ENCODE peak calls at places on chromosomes 6 and 20, in eight cellular contexts. H is colonic mucosa; M is progenitor cell of endocrine pancreas; R is adrenal gland; X is cardiac muscle cell; J is CD4-positive, alpha-beta T cell; D is HFFc6; V is astrocyte of the spinal cord. B is an unnamed sample.

GRCh38 chr20:5691918-5692618 is 58.1 kb upstream of the SHLD1 start:
- DNase-seq in M (no peak), V (no peak), H (no peak), J (no peak), X (no peak), D (no peak), R (no peak), B (no peak)

GRCh38 chr6:26420607-26421235 is 18.6 kb downstream of the BTN3A1 start:
- DNase-seq in H (peak), V (peak), J (no peak), M (no peak), X (peak), R (peak), D (peak), B (peak)

GRCh38 chr6:154159126-154159525 is 120.1 kb downstream of the OPRM1 start:
- DNase-seq in X (no peak), J (no peak), H (no peak), V (no peak), D (no peak), R (no peak), M (no peak), B (no peak)

GRCh38 chr20:4956200-4956810 is 45.0 kb downstream of the SLC23A2 start:
- DNase-seq in V (peak), H (no peak), X (peak), D (peak), R (no peak), M (no peak), J (no peak), B (no peak)

GRCh38 chr6:13863699-13864155 is 49.4 kb upstream of the MCUR1 start:
- DNase-seq in R (no peak), H (no peak), M (no peak), V (no peak), J (no peak), X (no peak), D (no peak), B (no peak)

GRCh38 chr6:80541186-80541585 is 434.7 kb downstream of the BCKDHB start:
- DNase-seq in X (no peak), M (no peak), D (peak), H (no peak), R (no peak), V (peak), J (no peak), B (no peak)

GRCh38 chr6:100257661-100258395 is 206.9 kb downstream of the SIM1 start:
- DNase-seq in R (no peak), D (peak), J (no peak), M (no peak), H (no peak), V (peak), X (no peak), B (no peak)

GRCh38 chr20:4046926-4047325 is 31.6 kb upstream of the RNF24 start:
- DNase-seq in D (no peak), H (no peak), V (no peak), R (no peak), X (no peak), J (no peak), M (no peak), B (no peak)

GRCh38 chr6:147615659-147616456 is 107.4 kb downstream of the SAMD5 start:
- DNase-seq in M (no peak), V (peak), D (no peak), H (no peak), R (no peak), J (no peak), X (no peak), B (no peak)

GRCh38 chr6:16006681-16007080 is 122.2 kb upstream of the MYLIP start:
- DNase-seq in M (no peak), V (no peak), X (no peak), H (no peak), J (no peak), R (no peak), D (no peak), B (no peak)

GRCh38 chr6:133890941-133891813 is 2.3 kb downstream of the TCF21 start:
- DNase-seq in J (no peak), X (peak), M (no peak), D (no peak), H (peak), R (peak), V (peak), B (peak)

GRCh38 chr6:98847767-98848538 is 13.6 kb downstream of the POU3F2 start:
- DNase-seq in X (peak), H (no peak), V (no peak), M (no peak), D (no peak), R (no peak), J (no peak), B (no peak)

GRCh38 chr6:42674780-42675179 is 47.6 kb downstream of the PRPH2 start:
- DNase-seq in V (no peak), X (no peak), H (no peak), R (no peak), J (no peak), M (no peak), D (no peak), B (no peak)

GRCh38 chr6:54282186-54282585 is 26.1 kb upstream of the TINAG start:
- DNase-seq in V (peak), D (peak), R (no peak), H (no peak), X (no peak), M (no peak), J (no peak), B (no peak)

GRCh38 chr6:26230336-26230735 is 134.7 kb upstream of the BTN3A2 start:
- DNase-seq in M (no peak), D (no peak), V (no peak), R (no peak), J (no peak), H (no peak), X (no peak), B (no peak)

GRCh38 chr20:48789781-48790544 is 37.8 kb downstream of the PREX1 start:
- DNase-seq in J (no peak), M (no peak), X (no peak), R (no peak), D (no peak), H (no peak), V (no peak), B (no peak)

GRCh38 chr20:41231136-41231535 is 86.4 kb downstream of the ZHX3 start:
- DNase-seq in H (no peak), D (no peak), M (no peak), R (no peak), X (no peak), J (no peak), V (no peak), B (no peak)

GRCh38 chr20:20699144-20699543 is 13.3 kb downstream of the RALGAPA2 start:
- DNase-seq in H (no peak), M (no peak), X (no peak), D (no peak), R (no peak), V (peak), J (no peak), B (no peak)

GRCh38 chr6:128725271-128726233 is 157.4 kb upstream of the LAMA2 start:
- DNase-seq in M (peak), D (peak), H (no peak), R (peak), J (no peak), X (peak), V (peak), B (peak)

GRCh38 chr6:42963855-42964605 is 3.5 kb downstream of the GNMT start:
- DNase-seq in M (no peak), J (no peak), R (peak), V (peak), X (peak), H (peak), D (peak), B (peak)

GRCh38 chr6:68343901-68344300 is 291.2 kb upstream of the ADGRB3 start:
- DNase-seq in H (no peak), M (no peak), R (peak), D (no peak), J (no peak), V (peak), X (peak), B (peak)

GRCh38 chr20:51417745-51418529 is 124.6 kb downstream of the NFATC2 start:
- DNase-seq in X (no peak), J (no peak), D (no peak), H (no peak), V (no peak), R (no peak), M (no peak), B (no peak)

GRCh38 chr6:16921399-16922110 is 160.3 kb upstream of the ATXN1 start:
- DNase-seq in H (no peak), V (no peak), X (no peak), R (no peak), D (no peak), J (no peak), M (no peak), B (no peak)

GRCh38 chr6:144215932-144216667 is 65.8 kb downstream of the STX11 start:
- DNase-seq in J (peak), H (peak), V (peak), D (peak), R (peak), X (peak), M (peak), B (peak)
- TF ChIP-seq CTCF in J (peak), H (peak), V (peak), D (peak), R (peak), X (peak), M (peak), B (peak)

DNA sequence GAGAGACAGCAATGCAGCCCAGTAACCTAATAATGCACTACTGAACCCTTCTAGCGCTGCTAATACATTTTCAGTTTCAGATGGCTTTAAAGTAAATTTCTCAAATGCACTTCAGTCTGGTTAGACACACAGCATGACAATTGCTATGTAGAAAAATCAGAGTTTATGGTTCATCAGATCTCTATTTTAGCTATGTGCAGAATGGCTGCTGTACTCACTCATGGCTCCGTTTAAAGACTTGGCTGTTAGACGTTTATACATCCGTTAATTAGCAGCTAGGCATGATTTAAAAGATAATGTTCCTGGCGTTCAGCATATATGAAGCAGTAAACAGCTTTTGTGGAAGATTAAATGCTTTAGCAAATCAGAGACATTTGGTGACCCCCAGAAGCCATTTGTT is 350.0 kb upstream of the MANEA start:
- DNase-seq in D (no peak), R (no peak), H (no peak), X (no peak), M (no peak), J (no peak), V (no peak), B (no peak)
- TF ChIP-seq CTCF in D (no peak), R (no peak), H (no peak), X (no peak), M (no peak), J (no peak), V (no peak), B (no peak)

DNA sequence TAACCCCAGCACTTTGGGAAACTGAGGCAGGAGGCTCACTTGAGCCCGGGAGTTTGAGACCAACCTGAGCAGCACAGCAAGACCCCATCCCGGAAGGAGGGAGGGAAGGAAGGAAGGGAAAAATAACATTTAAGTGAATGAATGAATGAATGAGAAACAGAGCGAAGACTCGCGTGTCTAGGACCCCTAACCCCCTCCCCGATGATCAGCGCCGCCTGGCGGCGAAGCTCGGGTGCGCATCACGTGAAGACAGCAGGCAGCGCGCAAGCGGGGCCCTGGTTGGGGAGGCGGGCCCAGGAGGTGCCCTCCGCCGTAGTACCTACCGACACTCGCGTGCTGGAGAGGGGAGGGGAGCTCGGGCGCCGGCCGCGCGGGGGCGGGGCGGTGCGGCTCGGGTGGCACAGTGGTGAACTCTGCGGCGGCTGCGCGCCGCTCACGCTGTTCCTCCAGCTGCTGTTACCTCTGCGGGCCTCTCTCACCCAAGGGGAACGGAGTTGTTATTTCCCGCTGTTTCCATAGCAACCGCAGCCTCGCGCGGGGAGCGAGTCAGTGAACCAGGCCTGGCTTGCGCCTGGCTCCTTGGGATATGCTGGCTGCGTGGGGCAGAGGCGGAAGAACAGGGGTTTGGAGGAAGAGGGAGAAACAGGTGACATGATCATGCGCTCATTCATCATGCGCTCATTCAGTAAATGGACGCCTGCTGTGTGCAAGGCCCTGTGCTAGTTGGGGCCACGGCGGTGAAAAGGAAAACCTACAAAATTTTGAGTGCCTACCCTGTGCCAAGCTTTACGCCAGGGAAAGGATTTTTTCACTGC is 2.0 kb upstream of the DCDC2 start:
- DNase-seq in V (peak), X (peak), H (peak), R (peak), D (peak), M (peak), J (peak), B (peak)
- TF ChIP-seq CTCF in V (peak), X (peak), H (peak), R (peak), D (peak), M (peak), J (peak), B (peak)

GRCh38 chr6:142699391-142699790 is 245.6 kb downstream of the HIVEP2 start:
- DNase-seq in H (no peak), J (no peak), D (no peak), R (no peak), V (no peak), X (no peak), M (no peak), B (no peak)

GRCh38 chr6:142700032-142700431 is 244.9 kb downstream of the HIVEP2 start:
- DNase-seq in R (no peak), M (no peak), H (no peak), D (no peak), X (no peak), J (no peak), V (no peak), B (no peak)

GRCh38 chr6:142697912-142698311 is 247.1 kb downstream of the HIVEP2 start:
- DNase-seq in X (peak), J (no peak), M (no peak), H (no peak), V (peak), D (no peak), R (no peak), B (no peak)

GRCh38 chr6:142700676-142701185 is 244.2 kb downstream of the HIVEP2 start:
- DNase-seq in D (no peak), V (no peak), J (no peak), R (peak), X (no peak), H (no peak), M (no peak), B (no peak)

DNA sequence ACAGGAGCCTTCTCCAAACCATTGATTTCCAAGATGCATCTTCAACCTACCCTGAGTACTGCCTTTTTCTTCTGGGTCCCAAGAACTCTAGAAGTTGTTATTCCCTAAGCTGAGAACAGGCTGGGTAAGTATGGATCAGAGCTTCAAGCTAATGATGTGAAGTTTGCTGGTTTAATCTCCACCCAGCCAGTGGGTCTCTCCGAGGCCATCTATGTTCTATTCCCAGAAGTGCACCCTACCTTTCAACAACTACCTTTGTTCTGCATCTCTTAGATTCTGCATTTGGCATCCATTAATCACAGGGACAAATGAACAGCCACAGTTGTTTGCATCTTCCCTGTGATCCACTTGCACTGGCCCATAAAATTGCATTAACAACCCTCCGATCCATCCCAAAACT is 246.2 kb downstream of the HIVEP2 start:
- DNase-seq in R (no peak), D (no peak), J (no peak), M (no peak), V (no peak), X (no peak), H (no peak), B (no peak)
- TF ChIP-seq CTCF in R (no peak), D (peak), J (no peak), M (peak), V (peak), X (no peak), H (no peak), B (peak)

DNA sequence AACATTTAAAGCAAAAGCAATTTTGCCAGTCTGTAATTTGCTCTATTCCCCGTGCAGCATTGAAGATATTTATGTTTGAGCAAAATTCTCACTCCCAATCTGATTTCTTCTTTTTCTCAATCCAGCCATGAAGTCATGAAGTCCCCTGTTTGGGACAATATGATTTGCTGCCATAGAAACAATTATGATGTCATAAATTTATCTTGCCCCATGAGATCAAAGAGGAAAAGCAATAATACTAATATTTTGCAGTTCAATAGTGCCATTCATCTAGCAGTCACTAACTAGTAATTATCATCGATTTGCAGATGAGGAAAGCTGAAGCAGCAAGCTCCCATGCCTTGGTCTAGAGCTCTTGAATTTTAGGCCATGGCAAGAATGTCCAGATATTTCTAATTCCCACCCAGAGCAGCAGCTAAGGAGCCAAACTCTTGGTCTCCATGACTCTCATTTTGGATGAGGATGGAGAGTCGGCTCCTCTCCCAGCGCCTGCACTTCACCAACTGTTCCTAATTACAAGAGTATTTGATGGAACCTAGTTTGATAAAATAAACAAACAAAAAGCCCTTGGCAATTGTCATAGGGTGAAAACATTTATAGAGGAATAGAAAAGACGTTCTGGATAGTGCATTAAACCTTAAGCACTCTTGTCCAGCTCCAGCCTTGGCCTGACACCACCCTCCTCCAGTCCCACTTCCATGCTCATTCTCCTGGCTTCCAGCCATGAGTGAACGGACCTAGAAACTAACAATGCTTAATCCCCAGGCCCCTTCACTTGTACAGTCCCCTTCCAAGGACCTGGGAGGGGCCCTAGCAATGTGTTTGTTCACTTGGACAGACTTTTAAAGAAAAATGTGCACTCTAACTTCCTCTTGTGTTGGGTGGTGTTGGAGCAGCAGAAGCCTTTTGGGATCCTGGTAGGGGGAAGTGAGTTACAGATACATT is 49.2 kb upstream of the CCN6 start:
- DNase-seq in M (no peak), J (no peak), R (no peak), X (no peak), V (no peak), H (no peak), D (no peak), B (no peak)
- TF ChIP-seq CTCF in M (no peak), J (no peak), R (no peak), X (no peak), V (no peak), H (no peak), D (no peak), B (no peak)

DNA sequence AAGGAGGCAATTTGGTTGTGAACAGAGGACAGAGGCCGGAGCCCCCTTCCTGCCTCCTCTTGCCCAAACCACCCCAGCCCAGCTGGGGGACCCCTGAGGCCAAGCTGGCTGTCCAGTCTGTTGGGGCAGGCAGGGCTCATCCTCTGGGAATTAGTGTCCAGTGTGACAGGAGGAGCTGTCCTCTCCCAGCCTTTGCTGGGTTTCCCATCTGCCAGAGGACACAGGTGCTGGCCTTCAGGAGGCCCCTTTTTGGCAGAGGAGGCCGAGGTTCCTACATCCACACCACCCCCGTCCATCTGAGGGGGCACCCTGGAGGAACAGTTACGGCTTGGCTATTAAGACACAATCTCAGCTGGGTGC is 44.7 kb upstream of the MDGA1 start:
- DNase-seq in H (no peak), X (no peak), J (no peak), M (no peak), D (no peak), R (no peak), V (no peak), B (no peak)
- TF ChIP-seq CTCF in H (no peak), X (no peak), J (no peak), M (no peak), D (no peak), R (no peak), V (no peak), B (no peak)

DNA sequence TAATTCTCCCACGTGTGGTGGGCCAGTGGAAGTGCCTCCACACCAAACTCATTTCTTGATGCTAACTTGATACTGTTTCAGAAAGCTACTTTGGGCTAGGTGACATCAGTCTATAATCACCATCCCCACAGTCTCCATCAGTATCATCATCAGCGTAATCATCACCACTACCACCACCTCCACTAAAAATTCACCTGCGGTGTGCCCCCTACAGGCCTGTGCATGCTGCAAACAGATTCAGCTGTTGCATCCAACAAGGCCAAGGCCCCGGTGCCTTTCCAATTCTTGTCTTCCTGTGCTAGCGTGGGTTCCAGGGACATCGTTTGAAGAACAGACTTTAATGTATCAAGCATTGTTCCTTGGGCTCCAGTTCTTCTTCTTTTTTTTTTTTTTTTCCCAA is 201.3 kb upstream of the EXOC2 start:
- DNase-seq in H (no peak), X (no peak), D (no peak), R (no peak), J (no peak), M (no peak), V (no peak), B (no peak)
- TF ChIP-seq CTCF in H (peak), X (no peak), D (peak), R (no peak), J (no peak), M (peak), V (peak), B (no peak)